ENCODE peak calls at places on chromosomes 5 and 9, in six cellular contexts. T, F, Y, Q, R and B are unnamed samples.
A peak's percentile ranks its signal among the peaks of the same experiment; 100 is the strongest.

GRCh38 chr5:112210430-112211005 is 208.6 kb downstream of the EPB41L4A start:
- DNase-seq in Q (peak; percentile 48), Y (peak; percentile 22), R (no peak), T (peak; percentile 35), F (peak; percentile 64), B (no peak)

GRCh38 chr9:98171176-98171925 is 21.1 kb downstream of the CORO2A start:
- DNase-seq in R (no peak), F (no peak), T (no peak), Y (no peak), Q (peak; percentile 31), B (no peak)

GRCh38 chr9:12538842-12539584 is 154.2 kb upstream of the TYRP1 start:
- DNase-seq in Y (no peak), T (peak; percentile 28), R (no peak), F (peak; percentile 46), Q (no peak), B (no peak)

GRCh38 chr9:77747163-77747562 is 99.0 kb upstream of the GNA14 start:
- DNase-seq in R (no peak), F (no peak), Q (no peak), T (no peak), Y (no peak), B (no peak)

GRCh38 chr9:111198936-111199335 is 131.1 kb downstream of the OR2K2 start:
- DNase-seq in R (no peak), Y (no peak), T (no peak), F (no peak), Q (no peak), B (no peak)

GRCh38 chr9:70413427-70413797 is 1.0 kb downstream of the KLF9 start:
- DNase-seq in T (no peak), Y (no peak), R (peak; percentile 45), Q (no peak), F (no peak), B (no peak)

GRCh38 chr5:178527458-178528307 is 62.5 kb downstream of the COL23A1 start:
- DNase-seq in Q (no peak), Y (no peak), R (no peak), T (no peak), F (no peak), B (no peak)

GRCh38 chr5:140324834-140325195 is 21.6 kb downstream of the HBEGF start:
- DNase-seq in Q (no peak), F (peak; percentile 57), T (no peak), Y (no peak), R (no peak), B (no peak)

GRCh38 chr9:135218331-135219225 is 131.1 kb downstream of the OLFM1 start:
- DNase-seq in Q (peak; percentile 35), T (peak; percentile 52), R (no peak), Y (no peak), F (no peak), B (no peak)

GRCh38 chr9:130042406-130042930 is 521 bp downstream of the FNBP1 start:
- DNase-seq in R (no peak), T (peak; percentile 42), Q (peak; percentile 63), F (peak; percentile 15), Y (peak; percentile 42), B (peak; percentile 49)

GRCh38 chr5:132243366-132243977 is 14.0 kb upstream of the PDLIM4 start:
- DNase-seq in F (no peak), Q (peak; percentile 51), T (no peak), Y (peak; percentile 68), R (no peak), B (no peak)

GRCh38 chr5:151222769-151223446 is 984 bp downstream of the CCDC69 start:
- DNase-seq in Y (peak; percentile 23), R (peak; percentile 14), T (peak; percentile 49), Q (no peak), F (peak; percentile 64), B (no peak)

GRCh38 chr5:36369092-36369737 is 67.5 kb upstream of the RANBP3L start:
- DNase-seq in F (peak; percentile 51), Q (no peak), T (no peak), Y (no peak), R (no peak), B (no peak)

GRCh38 chr5:59337240-59337639 is 556.3 kb downstream of the PDE4D start:
- DNase-seq in Q (no peak), F (no peak), Y (no peak), T (no peak), R (no peak), B (no peak)

GRCh38 chr9:136361047-136361756 is 2.3 kb downstream of the DNLZ start:
- DNase-seq in R (no peak), Q (no peak), T (no peak), Y (no peak), F (no peak), B (no peak)

GRCh38 chr5:119968690-119969089 is 339.3 kb downstream of the FAM170A start:
- DNase-seq in Q (no peak), R (no peak), Y (no peak), T (no peak), F (no peak), B (no peak)

GRCh38 chr9:98468567-98469239 is 213.3 kb upstream of the TBC1D2 start:
- DNase-seq in Q (no peak), F (peak; percentile 51), Y (no peak), T (no peak), R (no peak), B (no peak)

GRCh38 chr5:73909474-73909873 is 283.5 kb downstream of the ARHGEF28 start:
- DNase-seq in R (no peak), T (peak; percentile 43), Y (no peak), Q (no peak), F (no peak), B (no peak)

GRCh38 chr9:31372796-31373587 is 1011.5 kb upstream of the ACO1 start:
- DNase-seq in R (no peak), T (no peak), F (no peak), Q (no peak), Y (no peak), B (no peak)

GRCh38 chr5:177293819-177294581 is 9.5 kb downstream of the RAB24 start:
- DNase-seq in R (no peak), F (no peak), Q (no peak), T (no peak), Y (no peak), B (no peak)

GRCh38 chr5:33297760-33298216 is 143.0 kb upstream of the TARS1 start:
- DNase-seq in Y (no peak), Q (no peak), F (no peak), R (no peak), T (peak; percentile 33), B (no peak)

GRCh38 chr9:129270205-129270604 is 92.1 kb upstream of the IER5L start:
- DNase-seq in Q (peak; percentile 16), F (no peak), Y (peak; percentile 97), R (no peak), T (no peak), B (no peak)

GRCh38 chr9:137458194-137459146 is 664 bp downstream of the NSMF start:
- DNase-seq in R (no peak), F (peak; percentile 66), T (no peak), Q (peak; percentile 82), Y (no peak), B (peak; percentile 50)

GRCh38 chr9:122403381-122404002 is 32.7 kb downstream of the PTGS1 start:
- DNase-seq in F (no peak), Y (no peak), Q (no peak), T (no peak), R (no peak), B (no peak)

GRCh38 chr5:54702470-54702869 is 184.9 kb downstream of the SNX18 start:
- DNase-seq in R (no peak), Q (no peak), Y (no peak), T (no peak), F (no peak), B (no peak)

GRCh38 chr5:170424629-170425028 is 35.5 kb upstream of the KCNMB1 start:
- DNase-seq in T (no peak), Y (no peak), F (no peak), Q (no peak), R (no peak), B (no peak)

GRCh38 chr5:91443028-91443427 is 59.9 kb upstream of the ARRDC3 start:
- DNase-seq in Y (no peak), Q (no peak), F (no peak), R (no peak), T (no peak), B (no peak)

GRCh38 chr5:80093796-80094195 is 58.6 kb downstream of the THBS4 start:
- DNase-seq in R (no peak), F (peak; percentile 45), T (peak; percentile 51), Y (no peak), Q (no peak), B (no peak)

GRCh38 chr5:72213482-72213881 is 106.2 kb downstream of the MAP1B start:
- DNase-seq in Y (no peak), F (no peak), Q (no peak), R (no peak), T (no peak), B (no peak)

GRCh38 chr9:6938447-6938846 is 180.7 kb downstream of the KDM4C start:
- DNase-seq in T (no peak), Q (no peak), F (no peak), R (no peak), Y (no peak), B (no peak)

GRCh38 chr9:18122156-18122555 is 351.8 kb upstream of the ADAMTSL1 start:
- DNase-seq in F (no peak), R (no peak), T (no peak), Y (no peak), Q (no peak), B (no peak)

GRCh38 chr9:113911850-113912249 is 35.7 kb downstream of the ZNF618 start:
- DNase-seq in T (no peak), F (no peak), Q (no peak), R (no peak), Y (no peak), B (no peak)
- H3K27ac ChIP-seq in T (no peak overlapping the region), F (peak overlapping the region; percentile 57), Q (no peak overlapping the region), R (no peak overlapping the region), Y (no peak overlapping the region), B (no peak overlapping the region)

GRCh38 chr5:67795781-67796477 is 419.6 kb upstream of the PIK3R1 start:
- DNase-seq in Q (no peak), Y (no peak), F (no peak), T (no peak), R (no peak), B (no peak)
- H3K27ac ChIP-seq in Q (no peak overlapping the region), Y (no peak overlapping the region), F (no peak overlapping the region), T (no peak overlapping the region), R (no peak overlapping the region), B (no peak overlapping the region)

GRCh38 chr9:89492586-89492985 is 5.3 kb downstream of the SEMA4D start:
- DNase-seq in T (no peak), R (no peak), Y (no peak), Q (no peak), F (no peak), B (no peak)

GRCh38 chr9:89494199-89494598 is 3.7 kb downstream of the SEMA4D start:
- DNase-seq in Y (no peak), T (no peak), Q (peak; percentile 46), R (no peak), F (no peak), B (no peak)

GRCh38 chr9:89493671-89494070 is 4.2 kb downstream of the SEMA4D start:
- DNase-seq in T (no peak), Y (no peak), F (no peak), Q (peak; percentile 6), R (no peak), B (no peak)

GRCh38 chr9:89491688-89492087 is 6.2 kb downstream of the SEMA4D start:
- DNase-seq in Q (peak; percentile 27), F (no peak), R (no peak), T (peak; percentile 20), Y (no peak), B (no peak)

GRCh38 chr9:89493181-89493580 is 4.7 kb downstream of the SEMA4D start:
- DNase-seq in R (no peak), Y (no peak), F (no peak), Q (peak; percentile 28), T (no peak), B (no peak)
- H3K27ac ChIP-seq in R (peak overlapping the region; percentile 38), Y (no peak overlapping the region), F (no peak overlapping the region), Q (peak overlapping the region; percentile 12), T (no peak overlapping the region), B (peak overlapping the region; percentile 91)

GRCh38 chr5:149288437-149288836 is 16.8 kb downstream of the AFAP1L1 start:
- DNase-seq in T (no peak), F (no peak), Q (no peak), Y (no peak), R (no peak), B (no peak)
- H3K27ac ChIP-seq in T (no peak overlapping the region), F (no peak overlapping the region), Q (peak overlapping the region; percentile 57), Y (no peak overlapping the region), R (no peak overlapping the region), B (no peak overlapping the region)